ENCODE peak calls at places on chromosomes 1 and 21, in nine cellular contexts. L is ovary, E is GM12864, G is uterus, B is brain microvascular endothelial cell, P is small intestine, V is lower lobe of right lung, C is mesendoderm, J is AG10803. M is an unnamed sample.

GRCh38 chr1:205122489-205122882 is 708 bp upstream of the RBBP5 start:
- DNase-seq in B (no peak), P (no peak), V (no peak), L (no peak), G (no peak), J (no peak), C (no peak), E (no peak), M (no peak)

GRCh38 chr1:36156329-36157114 is 562 bp downstream of the MAP7D1 start:
- DNase-seq in V (peak), E (no peak), J (no peak), G (peak), P (no peak), C (peak), L (peak), B (peak), M (peak)

GRCh38 chr1:197076585-197076984 is 9.5 kb upstream of the F13B start:
- DNase-seq in P (no peak), E (no peak), V (no peak), J (no peak), B (no peak), C (no peak), L (no peak), G (no peak), M (no peak)

GRCh38 chr1:44460107-44460885 is 55.2 kb downstream of the RNF220 start:
- DNase-seq in E (no peak), G (no peak), P (no peak), C (no peak), J (no peak), L (no peak), V (no peak), B (no peak), M (no peak)

GRCh38 chr1:181482001-181482430 is 1.3 kb upstream of the CACNA1E start:
- DNase-seq in P (no peak), J (no peak), B (no peak), E (no peak), V (no peak), C (no peak), G (no peak), L (no peak), M (no peak)

GRCh38 chr1:16120940-16121410 is 34.9 kb downstream of the EPHA2 start:
- DNase-seq in L (no peak), C (no peak), J (no peak), G (no peak), E (no peak), V (no peak), P (no peak), B (no peak), M (no peak)

GRCh38 chr1:79042117-79042516 is 35.6 kb upstream of the ADGRL4 start:
- DNase-seq in E (peak), J (peak), C (peak), P (no peak), B (no peak), G (no peak), V (no peak), L (no peak), M (no peak)

GRCh38 chr1:87804128-87804527 is 475.4 kb downstream of the LMO4 start:
- DNase-seq in J (no peak), C (no peak), B (no peak), L (no peak), E (no peak), G (no peak), P (peak), V (no peak), M (no peak)

GRCh38 chr1:213457097-213457680 is 406.1 kb downstream of the RPS6KC1 start:
- DNase-seq in J (peak), G (no peak), B (no peak), E (no peak), L (no peak), C (no peak), V (no peak), P (no peak), M (no peak)

GRCh38 chr21:44919111-44919912 is 1.4 kb downstream of the ITGB2 start:
- DNase-seq in J (no peak), L (no peak), V (peak), G (no peak), P (no peak), E (no peak), C (no peak), B (no peak), M (no peak)

GRCh38 chr1:15352122-15352957 is 57.3 kb upstream of the EFHD2 start:
- DNase-seq in G (no peak), V (no peak), J (peak), L (no peak), E (no peak), B (peak), P (peak), C (peak), M (peak)

GRCh38 chr1:2200308-2200943 is 5.9 kb upstream of the FAAP20 start:
- DNase-seq in J (no peak), P (no peak), G (no peak), V (no peak), B (no peak), C (no peak), E (no peak), L (no peak), M (no peak)

GRCh38 chr1:2202008-2202575 is 7.5 kb upstream of the FAAP20 start:
- DNase-seq in J (no peak), P (no peak), B (no peak), V (no peak), L (no peak), E (no peak), G (no peak), C (no peak), M (no peak)

GRCh38 chr1:2202843-2203601 is 8.4 kb upstream of the FAAP20 start:
- DNase-seq in P (no peak), J (no peak), B (no peak), L (no peak), C (no peak), V (no peak), G (no peak), E (no peak), M (no peak)

GRCh38 chr1:2199042-2199810 is 4.7 kb upstream of the FAAP20 start:
- DNase-seq in V (peak), G (peak), B (peak), L (peak), J (peak), E (peak), C (peak), P (peak), M (peak)

GRCh38 chr1:2201062-2201461 is 6.5 kb upstream of the FAAP20 start:
- DNase-seq in G (no peak), L (no peak), V (no peak), B (no peak), C (no peak), J (no peak), E (no peak), P (no peak), M (no peak)
- H3K4me3 ChIP-seq in G (no peak), L (no peak), V (no peak), B (no peak), C (no peak), J (no peak), E (no peak), P (no peak), M (no peak)

DNA sequence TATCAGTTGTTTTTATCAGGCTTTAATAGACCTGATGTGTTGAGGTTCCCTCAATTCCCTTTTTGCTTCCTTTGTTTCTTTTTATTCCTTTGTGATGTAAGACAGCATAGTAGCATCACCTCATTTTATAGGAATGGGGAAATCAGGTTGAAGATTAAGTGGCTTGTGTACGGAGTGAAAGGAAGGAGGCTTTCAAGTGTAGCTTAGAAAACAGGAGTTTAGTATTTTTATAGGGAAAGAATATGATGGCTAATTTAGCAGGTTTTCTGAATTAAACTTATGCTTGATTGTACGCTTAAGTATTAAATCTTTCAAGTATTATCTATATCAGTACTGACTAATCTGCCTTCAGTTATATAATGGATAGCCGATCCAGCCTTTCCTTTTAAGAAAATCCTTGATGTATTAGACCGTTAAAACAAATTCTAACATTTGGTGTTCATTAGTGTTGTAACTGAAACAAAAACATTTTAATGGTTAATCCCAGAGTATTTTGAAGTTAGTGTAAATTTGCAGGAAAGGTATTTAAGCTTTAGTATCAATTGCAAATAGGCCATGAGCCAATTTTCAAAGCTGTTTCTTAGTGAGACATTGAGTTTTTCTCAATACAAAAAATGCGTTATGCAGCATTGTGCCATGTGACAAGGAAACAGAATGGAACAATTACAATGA is 29.4 kb downstream of the DISP1 start:
- DNase-seq in J (peak), V (no peak), G (no peak), B (no peak), C (peak), E (no peak), P (peak), L (no peak), M (no peak)
- H3K4me3 ChIP-seq in J (no peak), V (no peak), G (no peak), B (no peak), C (no peak), E (no peak), P (no peak), L (no peak), M (no peak)

GRCh38 chr1:99106274-99106673 is 101.6 kb upstream of the PLPPR5 start:
- DNase-seq in C (no peak), V (no peak), P (no peak), L (no peak), J (no peak), E (no peak), B (no peak), G (no peak), M (no peak)
- H3K4me3 ChIP-seq in C (no peak), V (no peak), P (no peak), L (no peak), J (no peak), E (no peak), B (no peak), G (no peak), M (no peak)

DNA sequence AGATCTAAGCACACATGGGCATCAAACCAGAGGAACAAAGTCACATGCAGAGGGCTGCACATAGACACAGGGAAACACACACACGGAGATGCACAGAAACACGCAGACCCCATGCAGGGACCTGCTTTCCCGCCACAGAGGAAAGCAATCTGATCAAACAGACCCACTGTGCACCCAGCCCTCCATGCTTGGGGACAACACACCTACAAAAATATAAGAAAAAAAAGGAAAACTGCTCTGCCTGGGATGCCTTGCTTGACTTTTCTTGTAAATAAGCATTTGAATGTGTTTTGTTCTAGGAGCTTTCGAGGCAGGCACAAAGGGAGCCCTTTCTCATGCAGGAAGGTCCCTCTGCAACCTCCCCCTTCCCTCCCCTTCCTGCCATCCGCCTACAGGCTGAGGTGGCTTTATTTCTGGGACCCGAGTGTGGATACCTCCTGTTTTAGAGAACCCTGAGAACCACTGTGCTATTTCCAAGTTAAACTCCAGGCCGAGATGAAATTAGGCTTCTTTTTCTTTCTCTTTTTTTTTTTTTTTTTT is 3.5 kb upstream of the ICMT start:
- DNase-seq in C (no peak), J (no peak), E (no peak), P (no peak), B (no peak), V (no peak), L (no peak), G (no peak), M (no peak)
- H3K4me3 ChIP-seq in C (no peak), J (no peak), E (no peak), P (no peak), B (no peak), V (no peak), L (no peak), G (no peak), M (no peak)

GRCh38 chr21:42172596-42173483 is 46.1 kb upstream of the ABCG1 start:
- DNase-seq in E (no peak), B (no peak), G (no peak), V (no peak), C (no peak), P (no peak), L (no peak), J (no peak), M (no peak)

GRCh38 chr21:42171091-42172053 is 47.6 kb upstream of the ABCG1 start:
- DNase-seq in L (no peak), G (peak), C (no peak), E (no peak), V (no peak), B (no peak), J (no peak), P (peak), M (peak)

GRCh38 chr21:42174173-42174572 is 44.8 kb upstream of the ABCG1 start:
- DNase-seq in B (no peak), V (no peak), L (no peak), P (no peak), G (no peak), E (peak), C (peak), J (no peak), M (no peak)

GRCh38 chr21:42165901-42166300 is 53.0 kb upstream of the ABCG1 start:
- DNase-seq in P (no peak), L (no peak), V (no peak), C (no peak), E (no peak), G (no peak), J (no peak), B (no peak), M (peak)

GRCh38 chr21:42169758-42170157 is 49.2 kb upstream of the ABCG1 start:
- DNase-seq in C (no peak), L (no peak), G (no peak), E (no peak), V (no peak), J (no peak), P (peak), B (no peak), M (no peak)
- H3K4me3 ChIP-seq in C (no peak), L (no peak), G (no peak), E (no peak), V (no peak), J (no peak), P (no peak), B (no peak), M (no peak)

GRCh38 chr1:91572044-91572443 is 71.4 kb downstream of the CDC7 start:
- DNase-seq in C (no peak), E (peak), V (no peak), P (no peak), L (no peak), B (no peak), J (no peak), G (no peak), M (no peak)
- H3K4me3 ChIP-seq in C (no peak), E (no peak), V (no peak), P (no peak), L (no peak), B (no peak), J (no peak), G (no peak), M (no peak)

DNA sequence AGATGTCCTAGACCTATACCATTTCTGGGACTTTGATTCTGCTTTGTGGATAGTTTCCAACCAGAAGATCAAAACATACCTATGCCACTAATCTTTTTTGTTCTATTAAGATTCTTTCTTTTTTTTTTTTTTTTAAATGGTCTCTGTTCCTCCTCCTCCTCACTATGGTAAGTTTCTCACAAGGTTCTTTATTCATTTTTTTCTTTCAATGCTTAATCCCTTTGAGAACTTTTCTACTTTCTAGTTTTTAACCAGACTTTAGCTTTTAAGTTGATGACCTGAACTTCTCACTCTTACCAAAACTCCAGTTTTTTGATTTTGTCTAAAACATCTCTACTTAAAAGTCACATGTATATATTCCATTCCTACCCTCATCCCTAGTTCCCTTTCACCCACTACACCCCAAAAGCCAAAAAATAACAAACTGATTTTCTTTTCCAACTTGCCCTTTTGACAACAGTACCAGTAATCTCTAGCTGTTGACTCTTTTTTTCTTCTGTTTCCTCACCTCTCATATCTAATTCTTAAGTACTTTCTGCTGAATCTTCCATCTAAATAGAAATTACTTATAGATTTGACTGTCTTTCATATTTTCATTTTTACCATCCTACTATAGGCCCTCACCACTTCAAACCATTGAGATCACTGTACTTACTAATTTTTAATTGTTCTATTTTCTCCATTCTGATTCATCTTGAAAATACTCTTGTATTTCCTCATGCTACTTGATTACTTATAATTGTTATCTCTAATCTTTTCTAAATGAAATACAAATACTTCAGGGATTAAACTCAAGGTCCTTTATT is 6.1 kb downstream of the CEPT1 start:
- DNase-seq in G (no peak), C (no peak), E (no peak), J (no peak), L (no peak), B (no peak), P (no peak), V (no peak), M (no peak)
- H3K4me3 ChIP-seq in G (no peak), C (no peak), E (no peak), J (no peak), L (no peak), B (no peak), P (no peak), V (no peak), M (no peak)

DNA sequence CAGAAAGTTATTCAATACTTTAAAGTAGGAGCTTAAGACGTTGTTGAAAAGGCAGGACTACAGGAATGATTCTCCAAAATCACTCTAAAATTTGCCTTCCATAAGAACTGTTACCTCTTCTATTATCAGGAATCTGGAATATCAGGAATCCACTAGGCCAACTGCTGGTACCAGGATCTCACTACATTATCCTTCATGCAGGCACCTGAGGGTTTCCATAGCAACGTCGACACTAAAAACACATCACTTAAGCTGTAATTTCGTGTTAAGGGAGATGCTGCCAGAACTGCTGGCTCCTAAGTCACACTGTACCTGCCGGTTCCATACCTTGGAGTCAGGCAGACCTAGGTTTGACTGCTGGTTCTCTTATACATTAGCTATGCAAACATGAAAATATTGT is 139.7 kb upstream of the C1orf87 start:
- DNase-seq in G (no peak), P (no peak), C (peak), L (no peak), E (no peak), V (no peak), J (no peak), B (no peak), M (no peak)
- H3K4me3 ChIP-seq in G (no peak), P (no peak), C (no peak), L (no peak), E (no peak), V (no peak), J (no peak), B (no peak), M (no peak)

GRCh38 chr1:230215529-230215928 is 148.5 kb downstream of the GALNT2 start:
- DNase-seq in E (no peak), G (no peak), B (no peak), J (no peak), V (no peak), C (no peak), L (no peak), P (peak), M (no peak)
- H3K4me3 ChIP-seq in E (no peak), G (no peak), B (no peak), J (no peak), V (no peak), C (no peak), L (no peak), P (no peak), M (no peak)